ENCODE peak calls at places on chromosomes 12 and 14, in six cellular contexts. V is RCC 7860, B is memory B cell, E is adipocyte, W is fibroblast of gingiva, H is left cardiac atrium. N is an unnamed sample.

GRCh38 chr12:128266559-128267245 is at the start of gene TMEM132C:
- DNase-seq in V (no peak), B (no peak), E (no peak), W (no peak), H (no peak), N (no peak)

GRCh38 chr12:25864287-25864686 is 94.2 kb upstream of the RASSF8 start:
- DNase-seq in V (no peak), B (no peak), E (no peak), W (no peak), H (no peak), N (no peak)

GRCh38 chr14:76446486-76446885 is 70.5 kb downstream of the ESRRB start:
- DNase-seq in V (no peak), B (no peak), E (no peak), W (no peak), H (no peak), N (no peak)

GRCh38 chr14:66508846-66509621 is 1.1 kb downstream of the GPHN start:
- DNase-seq in V (no peak), B (peak; percentile 32), E (peak; percentile 63), W (peak; percentile 18), H (peak; percentile 35), N (no peak)

GRCh38 chr12:62758216-62758615 is 176.7 kb downstream of the PPM1H start:
- DNase-seq in V (peak; percentile 26), B (no peak), E (peak; percentile 39), W (peak; percentile 60), H (no peak), N (no peak)

GRCh38 chr12:77953515-77953914 is 122.8 kb downstream of the NAV3 start:
- DNase-seq in V (peak; percentile 14), B (no peak), E (no peak), W (no peak), H (no peak), N (no peak)

GRCh38 chr12:40158592-40159111 is 52.8 kb upstream of the SLC2A13 start:
- DNase-seq in V (no peak), B (no peak), E (peak; percentile 63), W (peak; percentile 87), H (no peak), N (no peak)

GRCh38 chr12:119802472-119802871 is 74.6 kb downstream of the CIT start:
- DNase-seq in V (no peak), B (no peak), E (peak; percentile 39), W (peak; percentile 82), H (peak; percentile 71), N (no peak)

N was measured in NCI-H1417 treated with DMSO at 0.1 percent for 48 hours.